ENCODE peak calls at places on chromosomes 7 and 10, in nine cellular contexts. One of them, this sample, is unnamed.

GRCh38 chr10:3036155-3036554 is 31.2 kb upstream of the PFKP start:
- DNase-seq in dorsolateral prefrontal cortex: no peak
- DNase-seq in cerebellar cortex: no peak
- DNase-seq in ELF-1: no peak
- DNase-seq in NCI-H2081: no peak
- DNase-seq in lower lobe of right lung: no peak
- DNase-seq in AG08396: no peak
- DNase-seq in HCEC 1CT: no peak
- DNase-seq in GM23248: no peak
- DNase-seq in this sample: no peak

GRCh38 chr10:34001831-34002230 is 667.4 kb upstream of the NRP1 start:
- DNase-seq in dorsolateral prefrontal cortex: no peak
- DNase-seq in cerebellar cortex: no peak
- DNase-seq in ELF-1: no peak
- DNase-seq in NCI-H2081: no peak
- DNase-seq in lower lobe of right lung: no peak
- DNase-seq in AG08396: no peak
- DNase-seq in HCEC 1CT: no peak
- DNase-seq in GM23248: no peak
- DNase-seq in this sample: no peak

GRCh38 chr7:97845622-97846203 is 26.5 kb downstream of the ASNS start:
- DNase-seq in dorsolateral prefrontal cortex: no peak
- DNase-seq in cerebellar cortex: peak
- DNase-seq in ELF-1: no peak
- DNase-seq in NCI-H2081: peak
- DNase-seq in lower lobe of right lung: no peak
- DNase-seq in AG08396: peak
- DNase-seq in HCEC 1CT: peak
- DNase-seq in GM23248: peak
- DNase-seq in this sample: no peak

GRCh38 chr7:19290936-19291335 is 145.7 kb upstream of the FERD3L start:
- DNase-seq in dorsolateral prefrontal cortex: no peak
- DNase-seq in cerebellar cortex: no peak
- DNase-seq in ELF-1: no peak
- DNase-seq in NCI-H2081: no peak
- DNase-seq in lower lobe of right lung: no peak
- DNase-seq in AG08396: no peak
- DNase-seq in HCEC 1CT: no peak
- DNase-seq in GM23248: no peak
- DNase-seq in this sample: no peak

GRCh38 chr7:72710983-72711382 is 117.0 kb downstream of the TYW1B start:
- DNase-seq in dorsolateral prefrontal cortex: no peak
- DNase-seq in cerebellar cortex: no peak
- DNase-seq in ELF-1: peak
- DNase-seq in NCI-H2081: no peak
- DNase-seq in lower lobe of right lung: no peak
- DNase-seq in AG08396: no peak
- DNase-seq in HCEC 1CT: no peak
- DNase-seq in GM23248: no peak
- DNase-seq in this sample: no peak

GRCh38 chr7:6367701-6368211 is 80.0 kb downstream of the DAGLB start:
- DNase-seq in dorsolateral prefrontal cortex: no peak
- DNase-seq in cerebellar cortex: no peak
- DNase-seq in ELF-1: no peak
- DNase-seq in NCI-H2081: no peak
- DNase-seq in lower lobe of right lung: no peak
- DNase-seq in AG08396: no peak
- DNase-seq in HCEC 1CT: peak
- DNase-seq in GM23248: peak
- DNase-seq in this sample: no peak

GRCh38 chr10:97355571-97355975 is 21.0 kb upstream of the FRAT2 start:
- DNase-seq in dorsolateral prefrontal cortex: no peak
- DNase-seq in cerebellar cortex: peak
- DNase-seq in ELF-1: peak
- DNase-seq in NCI-H2081: no peak
- DNase-seq in lower lobe of right lung: no peak
- DNase-seq in AG08396: no peak
- DNase-seq in HCEC 1CT: no peak
- DNase-seq in GM23248: peak
- DNase-seq in this sample: no peak

GRCh38 chr10:100046088-100046487 is 35.6 kb downstream of the CPN1 start:
- DNase-seq in dorsolateral prefrontal cortex: peak
- DNase-seq in cerebellar cortex: peak
- DNase-seq in ELF-1: peak
- DNase-seq in NCI-H2081: peak
- DNase-seq in lower lobe of right lung: peak
- DNase-seq in AG08396: peak
- DNase-seq in HCEC 1CT: peak
- DNase-seq in GM23248: peak
- DNase-seq in this sample: peak

GRCh38 chr7:46810986-46811385 is 770.9 kb downstream of the TNS3 start:
- DNase-seq in dorsolateral prefrontal cortex: no peak
- DNase-seq in cerebellar cortex: no peak
- DNase-seq in ELF-1: no peak
- DNase-seq in NCI-H2081: no peak
- DNase-seq in lower lobe of right lung: no peak
- DNase-seq in AG08396: no peak
- DNase-seq in HCEC 1CT: peak
- DNase-seq in GM23248: peak
- DNase-seq in this sample: no peak

GRCh38 chr7:102306916-102307677 is 20.4 kb downstream of the SH2B2 start:
- DNase-seq in dorsolateral prefrontal cortex: no peak
- DNase-seq in cerebellar cortex: no peak
- DNase-seq in ELF-1: peak
- DNase-seq in NCI-H2081: no peak
- DNase-seq in lower lobe of right lung: peak
- DNase-seq in AG08396: no peak
- DNase-seq in HCEC 1CT: no peak
- DNase-seq in GM23248: peak
- DNase-seq in this sample: peak

GRCh38 chr7:77335581-77335980 is 80.6 kb downstream of the GSAP start:
- DNase-seq in dorsolateral prefrontal cortex: no peak
- DNase-seq in cerebellar cortex: peak
- DNase-seq in ELF-1: no peak
- DNase-seq in NCI-H2081: no peak
- DNase-seq in lower lobe of right lung: no peak
- DNase-seq in AG08396: no peak
- DNase-seq in HCEC 1CT: no peak
- DNase-seq in GM23248: peak
- DNase-seq in this sample: no peak

GRCh38 chr7:41224063-41224763 is 478.7 kb downstream of the INHBA start:
- DNase-seq in dorsolateral prefrontal cortex: no peak
- DNase-seq in cerebellar cortex: no peak
- DNase-seq in ELF-1: no peak
- DNase-seq in NCI-H2081: no peak
- DNase-seq in lower lobe of right lung: no peak
- DNase-seq in AG08396: no peak
- DNase-seq in HCEC 1CT: peak
- DNase-seq in GM23248: peak
- DNase-seq in this sample: no peak

This sample was measured in stimulated activated naive CD8-positive, alpha-beta T cell treated with anti-CD3 and anti-CD28 coated beads, Interleukin-15, Interleukin-2, amounts not matched to agents 100 U/mL and 50 U/mL, for 24 hours.